ENCODE peak calls at places on chromosomes 6 and 20, in five cellular contexts. C is amygdala, P is naive B cell, N is NCI-H1092 treated with DMSO at 0.1 percent for 48 hours, S is globus pallidus. B is an unnamed sample.

GRCh38 chr6:152368761-152369624 is 268.2 kb downstream of the SYNE1 start:
- DNase-seq in P (no peak), S (peak), N (peak), C (peak), B (peak)

GRCh38 chr6:41690541-41691330 is 44.7 kb downstream of the TFEB start:
- DNase-seq in S (no peak), C (no peak), P (no peak), N (no peak), B (no peak)

GRCh38 chr20:22984611-22985010 is 50.5 kb upstream of the SSTR4 start:
- DNase-seq in S (peak), N (no peak), C (peak), P (no peak), B (no peak)

GRCh38 chr20:40276291-40276690 is 412.7 kb downstream of the MAFB start:
- DNase-seq in N (no peak), S (no peak), C (no peak), P (no peak), B (no peak)

GRCh38 chr6:146944809-146945208 is 259.4 kb upstream of the STXBP5 start:
- DNase-seq in S (no peak), N (no peak), C (no peak), P (no peak), B (no peak)

GRCh38 chr6:121856296-121856695 is 420.9 kb downstream of the GJA1 start:
- DNase-seq in N (no peak), S (no peak), C (no peak), P (no peak), B (no peak)

GRCh38 chr20:62495798-62496325 is 20.1 kb upstream of the GATA5 start:
- DNase-seq in C (no peak), S (no peak), N (no peak), P (no peak), B (no peak)

GRCh38 chr6:35079311-35080000 is 61.7 kb downstream of the TCP11 start:
- DNase-seq in S (no peak), N (no peak), C (no peak), P (no peak), B (no peak)

GRCh38 chr6:2460216-2460734 is 214.9 kb upstream of the GMDS start:
- DNase-seq in N (no peak), C (no peak), P (no peak), S (peak), B (no peak)

GRCh38 chr6:9467746-9468145 is 947.1 kb downstream of the TFAP2A start:
- DNase-seq in N (no peak), P (no peak), C (no peak), S (no peak), B (peak)

GRCh38 chr20:20465259-20465658 is 97.4 kb downstream of the INSM1 start:
- DNase-seq in N (peak), P (no peak), C (peak), S (peak), B (peak)

GRCh38 chr6:27066802-27067201 is 180.7 kb upstream of the PRSS16 start:
- DNase-seq in S (peak), N (no peak), C (no peak), P (no peak), B (no peak)

GRCh38 chr6:152598421-152598820 is 38.7 kb downstream of the SYNE1 start:
- DNase-seq in N (no peak), C (no peak), S (no peak), P (no peak), B (no peak)

GRCh38 chr6:77339926-77340325 is 123.4 kb downstream of the HTR1B start:
- DNase-seq in P (no peak), S (no peak), C (no peak), N (no peak), B (no peak)

GRCh38 chr6:11778648-11779307 is at the start of gene ADTRP:
- DNase-seq in P (no peak), S (no peak), N (no peak), C (no peak), B (no peak)

GRCh38 chr20:4876731-4877130 is 124.6 kb downstream of the SLC23A2 start:
- DNase-seq in C (no peak), S (no peak), N (peak), P (no peak), B (peak)

GRCh38 chr20:35575958-35576357 is 34.1 kb downstream of the ERGIC3 start:
- DNase-seq in P (no peak), N (no peak), C (no peak), S (no peak), B (peak)

GRCh38 chr6:36907781-36908180 is 22.0 kb downstream of the C6orf89 start:
- DNase-seq in P (no peak), N (peak), S (no peak), C (peak), B (no peak)

GRCh38 chr6:151254451-151255081 is 14.8 kb downstream of the AKAP12 start:
- DNase-seq in P (no peak), N (no peak), S (no peak), C (no peak), B (no peak)

GRCh38 chr6:24848461-24848860 is 49.7 kb upstream of the ARMH2 start:
- DNase-seq in C (peak), N (no peak), P (no peak), S (peak), B (no peak)

GRCh38 chr6:44960898-44961297 is 367.2 kb upstream of the RUNX2 start:
- DNase-seq in C (no peak), S (no peak), P (no peak), N (no peak), B (no peak)

GRCh38 chr20:3786126-3786484 is 435 bp downstream of the CENPB start:
- DNase-seq in N (peak), S (no peak), P (peak), C (no peak), B (peak)

B was measured in NCI-H146.